ENCODE peak calls at places on chromosomes 11 and 22, in eight cellular contexts. Z is neural progenitor cell; O is GM23338; S is spleen; F is osteoblast; R is CD8-positive, alpha-beta memory T cell; J is OCI-LY7; B is left lung. V is an unnamed sample.

GRCh38 chr22:39123811-39124668 is 27.0 kb downstream of the APOBEC3H start:
- DNase-seq in Z (peak; percentile 74), R (no peak), O (peak; percentile 72), F (peak; percentile 49), B (peak; percentile 68), S (peak; percentile 74), J (no peak), V (no peak)

GRCh38 chr22:24996420-24996952 is 44.0 kb downstream of the KIAA1671 start:
- DNase-seq in R (no peak), S (no peak), Z (peak; percentile 89), J (no peak), F (peak; percentile 90), B (no peak), O (peak; percentile 87), V (no peak)

GRCh38 chr22:46710842-46711241 is 27.2 kb downstream of the CERK start:
- DNase-seq in S (no peak), J (no peak), B (peak; percentile 8), Z (no peak), R (no peak), O (no peak), F (no peak), V (no peak)

GRCh38 chr11:121086866-121087265 is 14.2 kb upstream of the TECTA start:
- DNase-seq in R (no peak), J (no peak), O (no peak), Z (no peak), B (no peak), S (no peak), F (no peak), V (no peak)

GRCh38 chr11:8608646-8609045 is 14.6 kb upstream of the STK33 start:
- DNase-seq in B (no peak), R (no peak), Z (no peak), S (no peak), O (no peak), J (no peak), F (no peak), V (no peak)

GRCh38 chr11:31974737-31975136 is 116.1 kb upstream of the RCN1 start:
- DNase-seq in R (no peak), Z (no peak), O (no peak), B (no peak), J (no peak), S (no peak), F (peak; percentile 91), V (no peak)

GRCh38 chr11:109783842-109784241 is 309.4 kb upstream of the ZC3H12C start:
- DNase-seq in S (no peak), B (no peak), O (no peak), Z (peak; percentile 25), F (no peak), J (no peak), R (no peak), V (no peak)

GRCh38 chr11:46290598-46291309 is 13.3 kb downstream of the CREB3L1 start:
- DNase-seq in F (peak; percentile 93), R (no peak), J (no peak), O (peak; percentile 98), Z (peak; percentile 90), B (peak; percentile 84), S (no peak), V (peak; percentile 84)

GRCh38 chr11:131300304-131300703 is 70.1 kb upstream of the NTM start:
- DNase-seq in R (no peak), F (no peak), J (no peak), S (no peak), Z (no peak), B (no peak), O (no peak), V (no peak)

GRCh38 chr11:2916892-2917645 is 12.2 kb downstream of the PHLDA2 start:
- DNase-seq in O (no peak), Z (no peak), F (no peak), B (peak; percentile 76), S (no peak), R (no peak), J (no peak), V (no peak)

GRCh38 chr11:61732705-61733104 is 19.7 kb upstream of the MYRF start:
- DNase-seq in Z (no peak), R (no peak), J (no peak), S (no peak), F (peak; percentile 99), O (no peak), B (no peak), V (no peak)

GRCh38 chr11:93648168-93648567 is 13.3 kb upstream of the CEP295 start:
- DNase-seq in O (peak; percentile 60), J (peak; percentile 39), R (no peak), S (no peak), B (no peak), F (peak; percentile 34), Z (peak; percentile 53), V (no peak)

GRCh38 chr11:120956710-120957500 is 67.0 kb upstream of the TBCEL start:
- DNase-seq in S (peak; percentile 78), F (no peak), Z (no peak), O (peak; percentile 82), B (no peak), R (no peak), J (peak; percentile 57), V (no peak)

GRCh38 chr11:31628111-31628510 is 118.5 kb downstream of the ELP4 start:
- DNase-seq in R (no peak), Z (no peak), O (no peak), J (no peak), B (no peak), F (no peak), S (no peak), V (no peak)

DNA sequence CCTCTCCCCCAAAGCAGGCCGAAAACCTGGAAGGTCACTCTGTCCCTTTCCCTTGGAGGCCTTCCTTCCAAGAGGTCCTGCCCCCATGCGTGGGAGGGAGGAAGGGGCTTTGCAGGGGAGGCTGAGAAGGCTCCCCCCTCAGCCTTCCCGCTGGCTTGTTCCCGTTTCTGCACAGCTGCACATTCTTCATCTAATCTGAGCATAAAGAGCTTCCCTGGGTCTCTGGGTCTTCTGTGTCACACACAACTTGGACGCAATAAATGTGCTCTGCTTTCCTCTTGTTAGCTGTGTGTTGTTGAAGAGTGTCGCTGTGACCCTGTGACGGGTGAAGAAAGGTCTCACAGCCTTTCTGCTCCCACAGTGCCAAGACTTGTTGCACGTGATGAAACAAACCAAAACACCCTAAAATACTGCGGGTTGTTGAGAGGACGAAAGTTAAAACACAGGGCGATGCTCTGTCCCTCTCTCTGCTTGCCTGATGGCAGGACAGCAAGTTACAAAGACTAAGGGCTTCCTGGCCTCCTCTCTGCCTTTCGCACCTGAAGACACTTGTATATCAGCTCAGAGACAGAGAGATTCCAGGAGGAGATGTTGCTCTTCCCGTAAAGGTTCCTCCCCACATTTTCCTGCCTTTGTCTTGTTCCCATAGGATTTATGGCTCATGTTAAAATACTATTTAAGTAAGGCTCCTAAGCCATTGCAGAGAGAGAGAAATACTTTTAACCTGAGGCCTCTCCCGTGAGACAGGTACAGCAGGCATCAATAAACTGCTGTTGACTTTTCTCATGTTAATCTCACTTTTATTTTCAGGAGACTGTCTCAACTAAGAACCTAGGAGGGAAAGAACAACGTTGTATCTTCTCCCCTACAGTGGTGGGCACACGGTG is 15.4 kb upstream of the IFITM3 start:
- DNase-seq in O (no peak), B (no peak), Z (peak; percentile 55), S (peak; percentile 79), J (peak; percentile 43), F (peak; percentile 41), R (no peak), V (no peak)
- H3K4me1 ChIP-seq in O (peaks cover 44% of the 10 kb centered on the region), B (peaks cover 6% of the 10 kb centered on the region), Z (peaks cover 48% of the 10 kb centered on the region), S (peaks cover 13% of the 10 kb centered on the region), J (peaks cover 73% of the 10 kb centered on the region), F (no peaks in the 10 kb centered on the region), R (peaks cover 25% of the 10 kb centered on the region), V (peaks cover 14% of the 10 kb centered on the region)

DNA sequence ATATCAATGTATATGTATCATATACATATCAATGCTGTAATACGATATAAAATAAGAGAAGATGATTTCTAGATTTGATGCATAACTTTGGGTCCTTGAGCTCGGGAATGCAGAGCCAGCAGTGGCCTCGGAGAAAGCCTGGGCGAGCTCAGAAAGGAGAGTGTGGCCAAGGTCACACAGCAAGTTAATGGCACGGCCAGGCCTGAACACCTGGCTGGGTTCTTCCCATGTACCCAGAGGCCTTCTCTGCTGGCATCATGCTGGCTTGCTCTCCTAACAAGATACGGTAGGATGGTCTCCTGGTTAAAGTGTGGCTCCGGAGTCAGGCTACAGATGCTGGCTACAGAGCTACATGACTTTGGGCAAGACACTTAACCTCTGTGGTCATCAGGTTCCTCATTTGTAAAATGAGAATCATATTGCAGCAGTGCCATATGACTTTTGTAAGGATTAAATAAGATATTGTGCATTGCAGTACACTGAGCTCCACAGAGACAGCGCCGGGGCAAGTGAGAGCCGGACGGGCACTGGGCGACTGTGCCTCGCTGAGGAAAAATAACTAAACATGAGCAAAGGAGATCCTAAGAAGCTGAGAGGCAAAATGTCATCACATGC is 29.9 kb downstream of the TPST2 start:
- DNase-seq in B (no peak), R (no peak), S (no peak), Z (no peak), O (no peak), J (no peak), F (no peak), V (no peak)
- H3K4me1 ChIP-seq in B (no peaks in the 10 kb centered on the region), R (peaks cover 9% of the 10 kb centered on the region), S (peaks cover 15% of the 10 kb centered on the region), Z (peaks cover 18% of the 10 kb centered on the region), O (peaks cover 68% of the 10 kb centered on the region), J (peaks cover 6% of the 10 kb centered on the region), F (peaks cover 13% of the 10 kb centered on the region), V (peaks cover 30% of the 10 kb centered on the region)

DNA sequence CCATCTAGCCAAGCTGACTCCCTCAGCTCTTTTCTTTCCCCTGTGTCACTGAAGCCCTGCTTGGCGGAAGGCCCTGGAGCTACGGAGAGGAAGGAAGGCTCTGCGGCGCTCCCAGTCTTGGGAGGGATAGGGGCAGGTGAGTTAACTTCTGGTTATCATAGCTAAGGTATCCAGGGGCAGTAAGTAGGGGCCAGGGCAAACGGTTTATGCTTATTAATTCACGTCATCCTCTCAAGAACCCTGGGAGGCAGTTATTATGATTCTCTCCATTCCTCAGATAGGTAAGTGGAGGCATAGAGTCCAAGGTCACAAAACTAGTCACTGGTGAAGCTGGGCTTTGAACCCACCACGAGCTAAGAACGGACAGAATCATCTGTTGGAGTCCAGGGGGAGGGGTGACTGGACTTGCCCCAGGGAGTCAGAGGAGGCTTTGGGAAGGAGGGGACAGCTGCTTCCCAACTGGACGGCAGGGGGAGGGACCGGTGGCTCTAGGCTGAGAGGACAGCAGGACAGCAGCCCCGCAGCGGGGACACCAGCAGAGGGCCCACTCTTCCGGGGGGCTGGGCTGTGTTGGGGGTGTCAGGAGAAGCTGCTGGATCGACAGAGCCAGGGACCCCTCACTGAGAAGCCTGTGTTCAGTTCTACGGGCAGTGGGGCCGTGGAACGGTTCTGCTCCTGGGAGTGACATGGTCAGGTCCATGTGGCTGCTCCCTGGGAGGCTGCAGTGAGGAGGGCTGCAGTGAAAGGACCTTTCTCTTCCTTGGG is 3.5 kb downstream of the BAIAP2L2 start:
- DNase-seq in B (no peak), Z (no peak), J (no peak), F (peak; percentile 59), R (no peak), S (no peak), O (no peak), V (peak; percentile 41)
- H3K4me1 ChIP-seq in B (no peaks in the 10 kb centered on the region), Z (peaks cover 5% of the 10 kb centered on the region), J (no peaks in the 10 kb centered on the region), F (no peaks in the 10 kb centered on the region), R (no peaks in the 10 kb centered on the region), S (no peaks in the 10 kb centered on the region), O (peaks cover 8% of the 10 kb centered on the region), V (no peaks in the 10 kb centered on the region)

DNA sequence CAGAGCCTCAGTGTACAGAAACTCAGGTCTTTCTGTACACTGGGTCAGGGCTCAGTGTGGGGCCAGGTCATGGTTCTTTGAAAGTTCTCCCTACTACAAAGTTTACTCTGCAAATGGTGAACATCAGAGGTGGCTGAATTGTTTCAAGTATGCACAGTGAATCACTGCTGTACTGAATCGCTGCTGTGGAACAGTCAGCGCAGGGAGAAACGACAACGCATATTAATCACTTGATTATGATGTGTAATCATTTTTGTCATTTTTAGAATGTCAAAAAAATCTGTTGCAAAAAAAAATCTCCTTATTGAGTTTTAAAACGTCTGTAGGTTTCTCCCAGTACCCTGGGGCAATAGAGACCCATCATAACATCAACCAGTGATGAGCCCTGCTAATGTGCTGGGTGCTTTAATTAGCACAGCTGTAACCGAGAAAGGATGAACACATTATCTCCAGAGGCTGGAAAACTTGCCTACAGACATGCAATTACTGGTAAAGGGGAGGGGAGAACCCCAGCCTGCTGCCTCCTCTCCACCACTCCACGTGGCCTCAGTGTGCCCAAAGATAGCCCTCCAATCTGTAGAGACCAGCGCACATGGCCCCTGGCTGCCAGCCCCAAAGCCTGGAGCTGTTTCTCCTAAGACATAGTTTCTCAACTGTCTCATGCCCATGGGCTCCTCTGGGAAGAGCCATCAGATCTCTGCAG is 12.8 kb downstream of the ARRB1 start:
- DNase-seq in O (no peak), R (no peak), B (no peak), F (peak; percentile 81), Z (no peak), S (no peak), J (no peak), V (no peak)
- H3K4me1 ChIP-seq in O (peaks cover 48% of the 10 kb centered on the region), R (peaks cover 72% of the 10 kb centered on the region), B (peaks cover 80% of the 10 kb centered on the region), F (peaks cover 45% of the 10 kb centered on the region), Z (peaks cover 21% of the 10 kb centered on the region), S (peaks cover 82% of the 10 kb centered on the region), J (peaks cover 17% of the 10 kb centered on the region), V (peaks cover 100% of the 10 kb centered on the region)

V was measured in lower lobe of right lung.